ENCODE peak calls at places on chromosome 15, in five cellular contexts. F is Ammon's horn, H is NCI-H1694 treated with DMSO at 0.1 percent for 48 hours, R is WERI-Rb-1, M is T-cell. L is an unnamed sample.

GRCh38 chr15:72970965-72971746 is 81.1 kb upstream of the NEO1 start:
- DNase-seq in F (no peak), H (no peak), R (no peak), M (no peak), L (no peak)

GRCh38 chr15:74783072-74783807 is 1.4 kb downstream of the CSK start:
- DNase-seq in F (no peak), H (no peak), R (no peak), M (no peak), L (no peak)

GRCh38 chr15:91142097-91142744 is 42.2 kb downstream of the SV2B start:
- DNase-seq in F (no peak), H (peak; percentile 15), R (no peak), M (no peak), L (no peak)

GRCh38 chr15:72599855-72600464 is 54.5 kb upstream of the GOLGA6B start:
- DNase-seq in F (peak; percentile 65), H (peak; percentile 21), R (peak; percentile 26), M (no peak), L (peak; percentile 30)

GRCh38 chr15:64892850-64893403 is 18.8 kb upstream of the ANKDD1A start:
- DNase-seq in F (no peak), H (no peak), R (no peak), M (no peak), L (no peak)

GRCh38 chr15:57320543-57321220 is 55.6 kb upstream of the CGNL1 start:
- DNase-seq in F (no peak), H (no peak), R (no peak), M (no peak), L (no peak)

GRCh38 chr15:89760303-89761008 is 9.4 kb upstream of the MESP1 start:
- DNase-seq in F (peak; percentile 73), H (peak; percentile 10), R (peak; percentile 95), M (no peak), L (peak; percentile 67)

GRCh38 chr15:39735120-39735717 is 47.4 kb downstream of the FSIP1 start:
- DNase-seq in F (no peak), H (no peak), R (no peak), M (no peak), L (no peak)

GRCh38 chr15:22871481-22872076 is 33.1 kb downstream of the NIPA2 start:
- DNase-seq in F (no peak), H (no peak), R (peak; percentile 20), M (no peak), L (no peak)

GRCh38 chr15:39171944-39172368 is 408.9 kb upstream of the THBS1 start:
- DNase-seq in F (peak; percentile 78), H (peak; percentile 44), R (peak; percentile 35), M (no peak), L (peak; percentile 84)

GRCh38 chr15:64667736-64668161 is 107.6 kb downstream of the RBPMS2 start:
- DNase-seq in F (no peak), H (no peak), R (no peak), M (no peak), L (no peak)

GRCh38 chr15:80437492-80437891 is 33.3 kb downstream of the ARNT2 start:
- DNase-seq in F (peak; percentile 45), H (no peak), R (no peak), M (no peak), L (no peak)

GRCh38 chr15:67132276-67132675 is 66.9 kb downstream of the SMAD3 start:
- DNase-seq in F (no peak), H (no peak), R (no peak), M (no peak), L (no peak)

GRCh38 chr15:80325206-80325605 is 73.2 kb upstream of the CTXND1 start:
- DNase-seq in F (no peak), H (no peak), R (no peak), M (no peak), L (no peak)

GRCh38 chr15:36887214-36888017 is 212.9 kb downstream of the MEIS2 start:
- DNase-seq in F (no peak), H (no peak), R (peak; percentile 94), M (no peak), L (peak; percentile 92)

GRCh38 chr15:68151277-68151676 is 53.9 kb downstream of the CALML4 start:
- DNase-seq in F (no peak), H (no peak), R (no peak), M (no peak), L (no peak)

GRCh38 chr15:47768730-47769129 is 51.4 kb downstream of the SEMA6D start:
- DNase-seq in F (no peak), H (no peak), R (no peak), M (no peak), L (peak; percentile 65)

GRCh38 chr15:59384507-59384906 is 11.8 kb upstream of the MYO1E start:
- DNase-seq in F (no peak), H (no peak), R (no peak), M (no peak), L (no peak)

GRCh38 chr15:96870510-96871039 is 540.1 kb downstream of the NR2F2 start:
- DNase-seq in F (no peak), H (no peak), R (no peak), M (no peak), L (peak; percentile 75)

GRCh38 chr15:70160267-70160666 is 62.5 kb upstream of the TLE3 start:
- DNase-seq in F (no peak), H (no peak), R (no peak), M (no peak), L (no peak)

GRCh38 chr15:47778263-47778770 is 61.0 kb downstream of the SEMA6D start:
- DNase-seq in F (no peak), H (no peak), R (no peak), M (no peak), L (no peak)

GRCh38 chr15:89371145-89372044 is 36.8 kb upstream of the POLG start:
- DNase-seq in F (no peak), H (no peak), R (peak; percentile 78), M (no peak), L (no peak)

L was measured in NCI-H1417.